ENCODE peak calls at places on chromosomes 16 and 17, in eight cellular contexts. R is amniotic stem cell; I is stimulated activated CD4-positive, alpha-beta T cell treated with anti-CD3 and anti-CD28 coated beads, TNF-alpha, amount 100 ng/mL, for 24 hours; C is thyroid gland; T is AML-193; F is caudate nucleus; O is GM10248; A is naive B cell. P is an unnamed sample.

GRCh38 chr16:10950393-10950792 is 6.0 kb downstream of the CLEC16A start:
- DNase-seq in R (no peak), I (no peak), C (no peak), T (no peak), F (no peak), O (no peak), A (no peak), P (no peak)

GRCh38 chr16:57708168-57708567 is 13.6 kb downstream of the DRC7 start:
- DNase-seq in R (no peak), I (no peak), C (no peak), T (no peak), F (no peak), O (no peak), A (no peak), P (no peak)

GRCh38 chr17:81254955-81255717 is 16.0 kb downstream of the NDUFAF8 start:
- DNase-seq in R (peak; percentile 11), I (no peak), C (peak; percentile 99), T (no peak), F (peak; percentile 24), O (no peak), A (no peak), P (peak; percentile 43)

GRCh38 chr16:27840311-27841060 is 223.0 kb downstream of the GSG1L start:
- DNase-seq in R (no peak), I (no peak), C (no peak), T (no peak), F (no peak), O (no peak), A (no peak), P (no peak)

GRCh38 chr17:33520404-33521032 is 227.4 kb upstream of the ASIC2 start:
- DNase-seq in R (no peak), I (peak; percentile 13), C (peak; percentile 31), T (peak; percentile 39), F (peak; percentile 7), O (peak; percentile 73), A (no peak), P (no peak)

GRCh38 chr16:19389246-19389645 is 28.4 kb upstream of the TMC5 start:
- DNase-seq in R (no peak), I (peak; percentile 3), C (peak; percentile 72), T (peak; percentile 19), F (no peak), O (peak; percentile 57), A (peak; percentile 31), P (no peak)

GRCh38 chr17:7307686-7308624 is 527 bp downstream of the EIF5A start:
- DNase-seq in R (no peak), I (no peak), C (peak; percentile 56), T (no peak), F (no peak), O (no peak), A (peak; percentile 59), P (no peak)

GRCh38 chr17:7204828-7205461 is 14.7 kb downstream of the DLG4 start:
- DNase-seq in R (no peak), I (peak; percentile 80), C (peak; percentile 79), T (no peak), F (peak; percentile 65), O (peak; percentile 96), A (peak; percentile 98), P (no peak)

GRCh38 chr16:55476625-55477533 is 2.1 kb upstream of the MMP2 start:
- DNase-seq in R (no peak), I (no peak), C (no peak), T (no peak), F (no peak), O (no peak), A (no peak), P (no peak)

GRCh38 chr17:48241770-48242497 is 134.4 kb downstream of the SNX11 start:
- DNase-seq in R (no peak), I (no peak), C (no peak), T (no peak), F (no peak), O (no peak), A (no peak), P (no peak)

GRCh38 chr17:8608001-8608400 is 22.5 kb downstream of the MYH10 start:
- DNase-seq in R (no peak), I (no peak), C (no peak), T (no peak), F (no peak), O (no peak), A (no peak), P (no peak)

GRCh38 chr17:44409309-44410028 is 20.0 kb upstream of the ITGA2B start:
- DNase-seq in R (no peak), I (no peak), C (no peak), T (no peak), F (no peak), O (no peak), A (no peak), P (no peak)

GRCh38 chr17:31272803-31273202 is 24.2 kb downstream of the OMG start:
- DNase-seq in R (no peak), I (no peak), C (no peak), T (no peak), F (no peak), O (no peak), A (no peak), P (no peak)

GRCh38 chr17:61399131-61400057 is at the start of gene TBX2:
- DNase-seq in R (peak; percentile 89), I (no peak), C (peak; percentile 61), T (no peak), F (no peak), O (no peak), A (no peak), P (peak; percentile 98)

GRCh38 chr16:54171855-54172537 is 114.6 kb downstream of the IRX3 start:
- DNase-seq in R (peak; percentile 57), I (no peak), C (no peak), T (no peak), F (no peak), O (no peak), A (no peak), P (peak; percentile 51)

GRCh38 chr16:82878466-82878865 is 251.7 kb downstream of the CDH13 start:
- DNase-seq in R (no peak), I (no peak), C (no peak), T (no peak), F (no peak), O (no peak), A (no peak), P (no peak)

P was measured in AG09319.